ENCODE peak calls at places on chromosomes 6 and 20, in six cellular contexts. T, W, G, P, A and S are unnamed samples.

GRCh38 chr6:36326351-36326995 is 10.2 kb downstream of the BNIP5 start:
- DNase-seq in T (peak; percentile 64), W (no peak), G (no peak), P (no peak), A (no peak), S (peak; percentile 35)

GRCh38 chr6:42300701-42301100 is 83.0 kb upstream of the MRPS10 start:
- DNase-seq in T (no peak), W (no peak), G (no peak), P (no peak), A (no peak), S (no peak)

GRCh38 chr6:162497371-162497770 is 230.2 kb downstream of the PRKN start:
- DNase-seq in T (no peak), W (no peak), G (no peak), P (no peak), A (no peak), S (no peak)

GRCh38 chr20:60046011-60046413 is 87.8 kb downstream of the CDH26 start:
- DNase-seq in T (no peak), W (no peak), G (peak; percentile 37), P (peak; percentile 11), A (no peak), S (no peak)

GRCh38 chr6:161436106-161436876 is 162.4 kb upstream of the AGPAT4 start:
- DNase-seq in T (no peak), W (no peak), G (no peak), P (no peak), A (no peak), S (peak; percentile 16)

GRCh38 chr6:55069132-55069781 is 105.1 kb upstream of the HCRTR2 start:
- DNase-seq in T (no peak), W (peak; percentile 18), G (no peak), P (peak; percentile 59), A (peak; percentile 75), S (peak; percentile 66)

GRCh38 chr6:166032366-166033171 is 135.1 kb downstream of the TBXT start:
- DNase-seq in T (peak; percentile 53), W (peak; percentile 93), G (peak; percentile 66), P (peak; percentile 92), A (peak; percentile 81), S (peak; percentile 95)

GRCh38 chr6:156857573-156857972 is 80.4 kb downstream of the ARID1B start:
- DNase-seq in T (no peak), W (no peak), G (no peak), P (peak; percentile 32), A (no peak), S (peak; percentile 78)

GRCh38 chr6:114783783-114784182 is 441.0 kb upstream of the HS3ST5 start:
- DNase-seq in T (no peak), W (no peak), G (no peak), P (no peak), A (no peak), S (no peak)

GRCh38 chr6:138769102-138769676 is 4.4 kb upstream of the CCDC28A start:
- DNase-seq in T (no peak), W (no peak), G (no peak), P (peak; percentile 67), A (no peak), S (no peak)

GRCh38 chr20:1895674-1896496 is 678 bp downstream of the SIRPA start:
- DNase-seq in T (peak; percentile 81), W (no peak), G (no peak), P (peak; percentile 27), A (peak; percentile 57), S (peak; percentile 25)

GRCh38 chr6:84926756-84927155 is 162.4 kb upstream of the TBX18 start:
- DNase-seq in T (no peak), W (peak; percentile 38), G (no peak), P (no peak), A (no peak), S (peak; percentile 70)

GRCh38 chr6:129749749-129750120 is 39.8 kb upstream of the ARHGAP18 start:
- DNase-seq in T (no peak), W (peak; percentile 41), G (peak; percentile 35), P (peak; percentile 90), A (no peak), S (peak; percentile 91)

GRCh38 chr6:137625808-137626207 is 131.6 kb upstream of the OLIG3 start:
- DNase-seq in T (no peak), W (no peak), G (no peak), P (no peak), A (no peak), S (no peak)

GRCh38 chr6:41537359-41537758 is 8.8 kb upstream of the FOXP4 start:
- DNase-seq in T (no peak), W (no peak), G (no peak), P (no peak), A (no peak), S (no peak)

GRCh38 chr6:77633471-77633870 is 19.4 kb upstream of the MEI4 start:
- DNase-seq in T (no peak), W (no peak), G (no peak), P (no peak), A (no peak), S (peak; percentile 16)

GRCh38 chr6:108627692-108628565 is 67.2 kb downstream of the FOXO3 start:
- DNase-seq in T (no peak), W (peak; percentile 31), G (no peak), P (peak; percentile 28), A (no peak), S (peak; percentile 50)

GRCh38 chr6:137967689-137968467 is 100.8 kb downstream of the TNFAIP3 start:
- DNase-seq in T (no peak), W (no peak), G (peak; percentile 20), P (peak; percentile 75), A (no peak), S (peak; percentile 53)

GRCh38 chr20:46253391-46253790 is 54.9 kb downstream of the CDH22 start:
- DNase-seq in T (peak; percentile 65), W (no peak), G (no peak), P (no peak), A (peak; percentile 66), S (peak; percentile 5)

GRCh38 chr20:48283470-48284110 is 498.3 kb upstream of the SULF2 start:
- DNase-seq in T (no peak), W (peak; percentile 97), G (peak; percentile 69), P (peak; percentile 79), A (no peak), S (peak; percentile 96)

GRCh38 chr20:52103911-52104545 is 87.6 kb downstream of the ZFP64 start:
- DNase-seq in T (no peak), W (peak; percentile 9), G (no peak), P (no peak), A (peak; percentile 85), S (peak; percentile 10)

GRCh38 chr6:169800668-169801395 is 49.4 kb downstream of the ERMARD start:
- DNase-seq in T (no peak), W (peak; percentile 38), G (no peak), P (peak; percentile 34), A (no peak), S (peak; percentile 55)

GRCh38 chr6:31460361-31461025 is 37.5 kb upstream of the MICB start:
- DNase-seq in T (no peak), W (no peak), G (no peak), P (no peak), A (no peak), S (no peak)

GRCh38 chr20:59632426-59633113 is 28.2 kb downstream of the PHACTR3 start:
- DNase-seq in T (no peak), W (no peak), G (no peak), P (no peak), A (no peak), S (no peak)

GRCh38 chr6:45423901-45424627 is 46.3 kb upstream of the SUPT3H start:
- DNase-seq in T (peak; percentile 59), W (no peak), G (no peak), P (peak; percentile 47), A (peak; percentile 64), S (no peak)

GRCh38 chr20:36335187-36335870 is 29.2 kb downstream of the DLGAP4 start:
- DNase-seq in T (peak; percentile 16), W (no peak), G (no peak), P (no peak), A (no peak), S (no peak)

GRCh38 chr6:139436521-139437348 is 62.3 kb upstream of the CITED2 start:
- DNase-seq in T (no peak), W (no peak), G (no peak), P (no peak), A (no peak), S (peak; percentile 29)

DNA sequence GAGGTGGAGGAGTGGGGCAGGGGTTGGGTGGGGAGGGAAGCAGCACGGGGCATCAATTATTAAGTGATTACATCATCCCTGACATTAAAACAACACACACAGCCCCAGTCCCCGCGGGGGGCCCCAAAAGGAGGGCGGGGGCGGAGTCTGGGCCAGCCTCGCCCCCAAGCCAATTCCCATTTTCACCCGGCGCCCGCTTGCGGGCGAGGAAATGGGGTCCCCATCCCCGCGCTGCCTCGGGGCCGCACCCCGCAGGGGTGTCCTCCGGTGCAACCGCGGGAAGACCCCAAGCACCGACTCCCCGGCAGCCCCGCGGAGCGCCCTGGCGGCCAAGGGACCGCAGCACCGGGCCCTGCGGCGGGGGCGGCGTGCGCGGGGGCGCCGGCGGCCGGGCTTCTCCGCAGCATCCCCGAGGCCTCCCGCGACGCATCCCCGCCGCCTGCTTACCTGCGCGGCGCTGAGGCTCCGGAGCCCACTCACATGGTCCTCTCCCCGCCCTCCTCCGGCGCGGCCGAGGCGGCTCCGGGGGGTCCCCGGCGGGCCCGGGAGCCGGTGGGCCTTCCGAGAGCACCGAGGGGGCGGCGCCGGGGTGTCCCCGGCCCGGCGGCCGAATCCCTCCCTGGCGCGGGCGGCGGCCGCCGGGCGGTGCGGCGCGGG is 603 bp downstream of the FYN start:
- DNase-seq in T (peak; percentile 71), W (peak; percentile 32), G (no peak), P (peak; percentile 55), A (no peak), S (peak; percentile 61)
- TF ChIP-seq CTCF in T (no peak), W (no peak), G (peak; percentile 11), P (no peak), A (no peak), S (no peak)

GRCh38 chr20:22525069-22525820 is 59.1 kb downstream of the FOXA2 start:
- DNase-seq in T (no peak), W (no peak), G (no peak), P (no peak), A (no peak), S (no peak)

GRCh38 chr20:22522701-22523100 is 61.7 kb downstream of the FOXA2 start:
- DNase-seq in T (no peak), W (no peak), G (no peak), P (no peak), A (no peak), S (no peak)

GRCh38 chr20:22523128-22523498 is 61.3 kb downstream of the FOXA2 start:
- DNase-seq in T (no peak), W (no peak), G (no peak), P (no peak), A (no peak), S (no peak)

GRCh38 chr20:22524393-22525015 is 59.9 kb downstream of the FOXA2 start:
- DNase-seq in T (no peak), W (no peak), G (no peak), P (peak; percentile 15), A (no peak), S (no peak)

GRCh38 chr20:22523499-22524392 is 60.6 kb downstream of the FOXA2 start:
- DNase-seq in T (no peak), W (no peak), G (no peak), P (no peak), A (no peak), S (no peak)
- H3K4me3 ChIP-seq in T (no peak overlapping the region), W (no peak overlapping the region), G (no peak overlapping the region), P (no peak overlapping the region), A (no peak overlapping the region), S (no peak overlapping the region)

DNA sequence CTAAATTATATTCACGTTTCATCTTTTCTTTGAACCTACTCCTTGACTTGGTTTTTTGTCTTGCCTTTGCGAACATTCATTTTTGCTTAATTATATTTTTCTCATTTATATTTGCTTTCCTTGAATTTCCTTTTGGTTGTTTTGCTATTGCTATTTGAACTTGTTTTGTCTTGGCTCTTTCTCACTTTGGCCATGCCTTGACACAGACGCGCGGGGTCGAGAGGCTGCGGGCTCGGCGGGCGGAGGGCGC is 7.1 kb upstream of the TMEM14A start:
- DNase-seq in T (no peak), W (no peak), G (no peak), P (no peak), A (no peak), S (no peak)
- TF ChIP-seq CTCF in T (no peak), W (no peak), G (no peak), P (no peak), A (peak; percentile 15), S (no peak)

GRCh38 chr6:136252441-136252840 is 2.3 kb upstream of the MTFR2 start:
- DNase-seq in T (no peak), W (no peak), G (no peak), P (no peak), A (no peak), S (no peak)
- H3K4me3 ChIP-seq in T (no peak overlapping the region), W (no peak overlapping the region), G (no peak overlapping the region), P (no peak overlapping the region), A (no peak overlapping the region), S (no peak overlapping the region)